ENCODE peak calls at places on chromosomes 2 and 18, in four cellular contexts. A is right cardiac atrium, C is HCT116, G is A549. W is an unnamed sample.

GRCh38 chr2:73980566-73980965 is 4.1 kb upstream of the TET3 start:
- DNase-seq in G (no peak), A (no peak), C (no peak), W (no peak)

GRCh38 chr2:199160677-199161465 is 296.9 kb downstream of the SATB2 start:
- DNase-seq in G (peak; percentile 9), A (no peak), C (no peak), W (no peak)

GRCh38 chr2:70448041-70448440 is 105.6 kb downstream of the TGFA start:
- DNase-seq in C (no peak), A (no peak), G (no peak), W (no peak)

GRCh38 chr18:41162191-41162590 is 792.8 kb upstream of the PIK3C3 start:
- DNase-seq in G (no peak), A (no peak), C (no peak), W (no peak)

GRCh38 chr2:118119158-118119715 is 31.0 kb downstream of the INSIG2 start:
- DNase-seq in A (no peak), G (no peak), C (no peak), W (no peak)

GRCh38 chr2:179556425-179556824 is 291.8 kb upstream of the SESTD1 start:
- DNase-seq in C (no peak), G (no peak), A (no peak), W (no peak)

GRCh38 chr2:220949476-220949875 is 622.6 kb downstream of the EPHA4 start:
- DNase-seq in G (no peak), A (no peak), C (no peak), W (no peak)

GRCh38 chr2:10471046-10471571 is 23.0 kb upstream of the ODC1 start:
- DNase-seq in G (no peak), C (no peak), A (no peak), W (peak; percentile 57)

GRCh38 chr2:236081171-236081570 is 87.0 kb downstream of the GBX2 start:
- DNase-seq in G (no peak), C (no peak), A (no peak), W (no peak)

GRCh38 chr2:116269040-116269439 is 1545.5 kb upstream of the DDX18 start:
- DNase-seq in C (no peak), A (no peak), G (no peak), W (no peak)

GRCh38 chr2:226799211-226799975 is at the start of gene IRS1:
- DNase-seq in G (peak; percentile 76), C (peak; percentile 32), A (peak; percentile 92), W (peak; percentile 92)

GRCh38 chr2:69368588-69368987 is 18.4 kb downstream of the GFPT1 start:
- DNase-seq in A (no peak), C (no peak), G (no peak), W (no peak)

GRCh38 chr2:19632327-19633040 is 269.3 kb downstream of the TTC32 start:
- DNase-seq in G (no peak), C (no peak), A (peak; percentile 70), W (peak; percentile 59)

GRCh38 chr2:239245872-239246701 is 154.7 kb downstream of the HDAC4 start:
- DNase-seq in G (no peak), C (no peak), A (peak; percentile 78), W (no peak)

GRCh38 chr2:44524347-44524926 is 162.7 kb downstream of the CAMKMT start:
- DNase-seq in C (no peak), G (peak; percentile 65), A (no peak), W (no peak)

GRCh38 chr18:2281523-2282199 is 289.6 kb downstream of the METTL4 start:
- DNase-seq in A (no peak), C (no peak), G (no peak), W (no peak)

GRCh38 chr2:237223208-237223861 is 137.6 kb downstream of the COPS8 start:
- DNase-seq in A (peak; percentile 89), C (no peak), G (peak; percentile 81), W (peak; percentile 79)

GRCh38 chr2:47460766-47461165 is 57.8 kb downstream of the MSH2 start:
- DNase-seq in G (no peak), C (no peak), A (no peak), W (no peak)

GRCh38 chr18:55522011-55522410 is 66.0 kb downstream of the TCF4 start:
- DNase-seq in A (no peak), C (no peak), G (peak; percentile 14), W (no peak)

GRCh38 chr2:174614261-174614660 is 16.7 kb upstream of the WIPF1 start:
- DNase-seq in A (no peak), C (no peak), G (peak; percentile 92), W (no peak)

GRCh38 chr2:201788371-201788770 is 7.6 kb upstream of the ALS2 start:
- DNase-seq in G (no peak), C (no peak), A (no peak), W (no peak)

GRCh38 chr18:23967321-23968089 is 47.0 kb upstream of the TTC39C start:
- DNase-seq in A (no peak), C (no peak), G (no peak), W (no peak)

GRCh38 chr18:8522756-8523155 is 86.5 kb upstream of the RAB12 start:
- DNase-seq in C (no peak), A (no peak), G (no peak), W (no peak)

GRCh38 chr18:70523035-70523797 is 234.4 kb downstream of the SOCS6 start:
- DNase-seq in G (no peak), C (no peak), A (no peak), W (no peak)

DNA sequence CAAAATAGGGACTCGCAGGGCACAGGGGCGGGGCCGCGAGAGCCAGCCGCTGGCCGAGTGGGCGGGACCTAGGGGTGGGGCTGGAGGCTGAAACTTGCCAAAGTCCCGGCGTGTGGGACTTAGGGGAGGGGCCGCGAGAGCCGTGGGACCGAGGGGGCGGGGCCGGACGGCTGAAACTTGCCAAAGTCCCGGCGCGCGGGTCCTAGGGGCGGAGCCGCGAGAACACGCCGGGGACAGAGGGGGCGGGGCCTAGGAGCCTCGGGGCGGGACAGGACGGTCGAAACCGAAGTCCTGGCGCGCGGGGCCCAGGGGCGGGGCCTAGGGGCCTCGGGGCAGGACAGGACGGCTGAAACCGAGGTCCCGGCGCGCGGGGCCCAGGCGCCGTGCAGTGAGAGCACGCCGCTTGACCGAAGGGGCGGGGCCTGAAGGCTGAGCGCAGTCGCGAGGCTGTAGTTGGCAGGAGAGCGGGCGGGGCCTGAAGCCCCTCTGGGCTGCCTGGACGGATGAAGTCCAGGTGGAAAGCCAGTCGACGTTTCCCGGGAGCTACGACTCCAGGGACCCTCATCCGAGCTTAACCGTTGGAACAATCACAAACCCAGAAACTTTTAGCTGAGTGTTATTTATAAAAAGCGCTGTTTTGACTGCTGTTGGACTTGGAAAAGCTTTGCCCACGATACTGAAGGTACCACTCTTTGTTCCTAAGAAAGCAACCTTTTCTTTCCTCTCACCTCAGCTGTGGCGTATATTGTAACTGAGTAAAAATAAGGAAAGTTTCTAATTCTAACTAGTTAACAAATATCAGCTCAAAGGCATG is 475 bp upstream of the BARD1 start:
- DNase-seq in G (peak; percentile 98), C (peak; percentile 95), A (peak; percentile 100), W (peak; percentile 100)
- H3K4me3 ChIP-seq in G (peak overlapping the region; percentile 88), C (peak overlapping the region; percentile 82), A (peak overlapping the region; percentile 76), W (peak overlapping the region; percentile 82)

DNA sequence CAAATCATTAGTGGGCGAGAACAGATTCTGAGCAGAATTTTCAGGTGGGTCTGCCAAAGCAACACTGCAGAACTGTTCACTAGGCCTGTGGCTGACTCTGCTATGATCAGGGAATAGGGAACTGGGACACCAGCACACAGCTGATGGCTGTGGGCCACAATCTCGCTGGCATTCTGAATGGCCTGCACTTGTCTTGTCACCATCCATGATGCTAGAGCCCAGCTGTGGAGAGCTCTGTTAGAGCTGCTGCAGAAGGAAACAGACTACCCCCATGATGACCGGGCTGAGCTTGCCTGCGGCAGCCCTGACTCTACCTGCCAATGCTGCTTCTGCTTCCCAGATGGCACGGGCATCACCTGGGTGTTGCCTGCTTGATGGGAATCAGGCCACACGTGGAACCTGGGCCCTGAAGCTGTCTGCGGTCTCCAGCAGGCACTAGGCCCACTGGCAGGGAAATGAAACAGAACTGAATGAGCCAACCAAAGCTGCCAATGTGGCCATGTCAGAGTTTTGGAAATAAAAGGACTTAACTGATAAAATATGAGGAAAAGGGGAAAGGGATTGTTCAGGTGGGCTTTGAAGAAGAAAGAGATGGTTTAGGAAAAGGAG is 11.2 kb upstream of the DAW1 start:
- DNase-seq in C (no peak), G (no peak), A (peak; percentile 60), W (no peak)
- H3K27ac ChIP-seq in C (no peak overlapping the region), G (peak overlapping the region; percentile 94), A (no peak overlapping the region), W (peak overlapping the region; percentile 93)

DNA sequence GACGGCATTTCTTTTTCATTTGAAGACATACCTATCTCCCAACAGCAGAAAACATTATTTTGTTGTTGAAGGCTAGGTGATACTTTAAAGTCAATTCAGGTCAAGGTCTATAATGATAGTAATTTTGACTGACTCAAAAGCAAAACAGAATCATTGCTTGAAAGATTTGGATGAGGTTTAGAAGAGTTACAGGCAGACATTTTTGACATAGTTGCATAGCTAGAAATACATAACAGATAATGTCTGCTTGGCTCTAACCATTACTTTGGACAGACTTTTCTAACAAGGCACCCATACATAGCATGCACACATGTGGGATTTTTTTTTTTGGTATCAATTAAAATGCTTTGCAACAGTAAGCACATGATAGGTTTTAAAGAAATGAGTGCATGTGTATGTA is 131.7 kb downstream of the CPS1 start:
- DNase-seq in A (no peak), G (no peak), C (no peak), W (no peak)
- H3K4me3 ChIP-seq in A (no peak overlapping the region), G (no peak overlapping the region), C (no peak overlapping the region), W (no peak overlapping the region)

DNA sequence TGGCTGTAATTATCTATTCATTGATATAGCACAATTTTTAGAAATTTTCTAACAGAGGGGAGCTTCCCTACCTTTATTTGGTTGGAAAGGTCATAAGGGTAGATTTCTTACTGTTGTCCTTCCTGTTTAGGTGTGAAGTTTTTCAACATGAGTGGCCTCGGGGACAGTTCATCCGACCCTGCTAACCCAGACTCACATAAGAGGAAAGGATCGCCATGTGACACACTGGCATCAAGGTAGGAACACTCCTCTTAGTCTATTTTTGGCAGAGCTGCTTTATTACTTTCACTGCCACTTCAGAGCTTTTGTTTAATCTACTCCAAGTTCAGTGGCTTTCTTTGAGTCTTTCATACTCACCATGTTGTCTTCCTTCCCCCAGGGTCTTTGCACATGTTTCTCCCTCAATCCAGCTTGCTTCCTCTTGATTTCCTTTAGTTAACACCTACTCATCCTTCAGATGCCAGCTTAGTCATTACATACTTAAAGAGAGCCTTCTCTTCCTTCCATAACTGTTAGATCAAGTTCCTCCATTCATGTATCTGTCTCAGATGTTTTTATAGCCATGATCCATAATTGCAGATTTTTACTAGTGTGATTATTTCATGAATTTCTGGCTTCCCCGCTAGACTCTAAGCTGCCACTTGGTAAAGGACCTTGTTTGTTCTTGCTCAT is 134.5 kb downstream of the PTRHD1 start:
- DNase-seq in C (no peak), A (no peak), G (no peak), W (no peak)
- H3K27ac ChIP-seq in C (no peak overlapping the region), A (no peak overlapping the region), G (no peak overlapping the region), W (no peak overlapping the region)

DNA sequence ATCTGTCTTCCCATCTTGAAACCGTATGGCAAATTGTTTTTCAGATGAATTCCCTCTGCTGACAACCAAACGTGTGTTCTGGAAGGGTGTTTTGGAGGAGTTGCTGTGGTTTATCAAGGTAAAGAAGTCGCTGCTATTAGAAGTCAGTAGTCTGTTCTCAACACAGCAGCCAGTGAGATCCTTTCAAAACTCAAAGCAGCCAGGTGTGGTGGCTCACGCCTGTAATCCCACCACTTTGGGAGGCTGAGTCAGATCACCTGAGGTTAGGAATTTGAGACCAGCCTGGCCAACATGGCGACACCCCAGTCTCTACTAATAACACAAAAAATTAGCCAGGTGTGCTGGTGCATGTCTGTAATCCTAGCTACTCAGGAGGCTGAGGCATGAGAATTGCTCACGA is 2.1 kb downstream of the TYMS start:
- DNase-seq in G (no peak), C (no peak), A (no peak), W (no peak)
- H3K4me3 ChIP-seq in G (no peak overlapping the region), C (peak overlapping the region; percentile 85), A (no peak overlapping the region), W (no peak overlapping the region)

GRCh38 chr18:75207298-75208054 is 1.5 kb downstream of the PTGR3 start:
- DNase-seq in G (no peak), A (no peak), C (no peak), W (no peak)
- H3K27ac ChIP-seq in G (peak overlapping the region; percentile 99), A (peak overlapping the region; percentile 98), C (peak overlapping the region; percentile 96), W (peak overlapping the region; percentile 34)

W was measured in aorta.